ENCODE peak calls at places on chromosomes 5 and 9, in six cellular contexts. One of them, this sample, is unnamed.
A peak's percentile ranks its signal among the peaks of the same experiment; 100 is the strongest.

GRCh38 chr5:160438316-160439204 is 16.9 kb downstream of the PTTG1 start:
- DNase-seq in A549: peak; percentile 58
- DNase-seq in adrenal gland: peak; percentile 45
- DNase-seq in transverse colon: peak; percentile 63
- DNase-seq in brain microvascular endothelial cell: peak; percentile 72
- DNase-seq in upper lobe of left lung: peak; percentile 67
- DNase-seq in this sample: no peak

GRCh38 chr5:173429489-173430150 is 101.4 kb upstream of the STC2 start:
- DNase-seq in adrenal gland: no peak
- DNase-seq in upper lobe of left lung: no peak
- DNase-seq in brain microvascular endothelial cell: no peak
- DNase-seq in transverse colon: no peak
- DNase-seq in A549: no peak
- DNase-seq in this sample: no peak

GRCh38 chr5:118548761-118549160 is 439.6 kb downstream of the DTWD2 start:
- DNase-seq in transverse colon: no peak
- DNase-seq in adrenal gland: no peak
- DNase-seq in upper lobe of left lung: no peak
- DNase-seq in brain microvascular endothelial cell: peak; percentile 61
- DNase-seq in A549: no peak
- DNase-seq in this sample: no peak

GRCh38 chr5:27316283-27316675 is 277.9 kb upstream of the CDH9 start:
- DNase-seq in brain microvascular endothelial cell: peak; percentile 62
- DNase-seq in A549: peak; percentile 4
- DNase-seq in upper lobe of left lung: no peak
- DNase-seq in adrenal gland: no peak
- DNase-seq in transverse colon: no peak
- DNase-seq in this sample: no peak

GRCh38 chr9:113690055-113690740 is 185.9 kb upstream of the ZNF618 start:
- DNase-seq in A549: no peak
- DNase-seq in transverse colon: no peak
- DNase-seq in upper lobe of left lung: no peak
- DNase-seq in brain microvascular endothelial cell: no peak
- DNase-seq in adrenal gland: no peak
- DNase-seq in this sample: no peak

GRCh38 chr5:145778144-145778900 is 56.8 kb downstream of the PRELID2 start:
- DNase-seq in transverse colon: no peak
- DNase-seq in brain microvascular endothelial cell: no peak
- DNase-seq in A549: no peak
- DNase-seq in upper lobe of left lung: no peak
- DNase-seq in adrenal gland: no peak
- DNase-seq in this sample: no peak

GRCh38 chr9:23492126-23493002 is 333.7 kb downstream of the ELAVL2 start:
- DNase-seq in upper lobe of left lung: no peak
- DNase-seq in A549: peak; percentile 47
- DNase-seq in brain microvascular endothelial cell: peak; percentile 0
- DNase-seq in adrenal gland: peak; percentile 23
- DNase-seq in transverse colon: no peak
- DNase-seq in this sample: no peak

GRCh38 chr9:72633966-72634365 is 112.6 kb downstream of the TMC1 start:
- DNase-seq in upper lobe of left lung: no peak
- DNase-seq in transverse colon: no peak
- DNase-seq in brain microvascular endothelial cell: peak; percentile 73
- DNase-seq in A549: no peak
- DNase-seq in adrenal gland: no peak
- DNase-seq in this sample: no peak

GRCh38 chr9:137039611-137040366 is 6.2 kb downstream of the NPDC1 start:
- DNase-seq in upper lobe of left lung: no peak
- DNase-seq in A549: no peak
- DNase-seq in transverse colon: no peak
- DNase-seq in brain microvascular endothelial cell: no peak
- DNase-seq in adrenal gland: no peak
- DNase-seq in this sample: no peak

GRCh38 chr5:176573564-176574296 is 24.6 kb downstream of the CDHR2 start:
- DNase-seq in transverse colon: peak; percentile 73
- DNase-seq in brain microvascular endothelial cell: peak; percentile 25
- DNase-seq in adrenal gland: peak; percentile 79
- DNase-seq in A549: peak; percentile 58
- DNase-seq in upper lobe of left lung: peak; percentile 69
- DNase-seq in this sample: peak; percentile 47

GRCh38 chr9:137429546-137429890 is 6.3 kb downstream of the NOXA1 start:
- DNase-seq in transverse colon: no peak
- DNase-seq in brain microvascular endothelial cell: no peak
- DNase-seq in adrenal gland: no peak
- DNase-seq in A549: no peak
- DNase-seq in upper lobe of left lung: no peak
- DNase-seq in this sample: no peak

GRCh38 chr9:534886-535285 is 306.6 kb upstream of the DMRT1 start:
- DNase-seq in adrenal gland: peak; percentile 66
- DNase-seq in upper lobe of left lung: no peak
- DNase-seq in A549: no peak
- DNase-seq in transverse colon: peak; percentile 45
- DNase-seq in brain microvascular endothelial cell: no peak
- DNase-seq in this sample: no peak

GRCh38 chr9:69391487-69391886 is 66.5 kb downstream of the ENTREP1 start:
- DNase-seq in adrenal gland: no peak
- DNase-seq in transverse colon: no peak
- DNase-seq in brain microvascular endothelial cell: no peak
- DNase-seq in upper lobe of left lung: no peak
- DNase-seq in A549: no peak
- DNase-seq in this sample: no peak

GRCh38 chr5:133512896-133513295 is 99.4 kb downstream of the FSTL4 start:
- DNase-seq in transverse colon: no peak
- DNase-seq in upper lobe of left lung: no peak
- DNase-seq in adrenal gland: no peak
- DNase-seq in brain microvascular endothelial cell: no peak
- DNase-seq in A549: no peak
- DNase-seq in this sample: no peak

GRCh38 chr5:6715271-6715670 is 2.0 kb downstream of the TENT4A start:
- DNase-seq in upper lobe of left lung: no peak
- DNase-seq in adrenal gland: no peak
- DNase-seq in brain microvascular endothelial cell: no peak
- DNase-seq in transverse colon: no peak
- DNase-seq in A549: no peak
- DNase-seq in this sample: no peak

GRCh38 chr5:6717247-6717646 is 4.0 kb downstream of the TENT4A start:
- DNase-seq in A549: no peak
- DNase-seq in transverse colon: no peak
- DNase-seq in upper lobe of left lung: no peak
- DNase-seq in adrenal gland: peak; percentile 21
- DNase-seq in brain microvascular endothelial cell: no peak
- DNase-seq in this sample: no peak

GRCh38 chr5:6714221-6715041 is 1.2 kb downstream of the TENT4A start:
- DNase-seq in A549: peak; percentile 16
- DNase-seq in upper lobe of left lung: no peak
- DNase-seq in brain microvascular endothelial cell: no peak
- DNase-seq in adrenal gland: peak; percentile 46
- DNase-seq in transverse colon: no peak
- DNase-seq in this sample: peak; percentile 25

GRCh38 chr5:6716634-6717149 is 3.5 kb downstream of the TENT4A start:
- DNase-seq in adrenal gland: no peak
- DNase-seq in upper lobe of left lung: no peak
- DNase-seq in A549: no peak
- DNase-seq in transverse colon: no peak
- DNase-seq in brain microvascular endothelial cell: no peak
- DNase-seq in this sample: peak; percentile 11

DNA sequence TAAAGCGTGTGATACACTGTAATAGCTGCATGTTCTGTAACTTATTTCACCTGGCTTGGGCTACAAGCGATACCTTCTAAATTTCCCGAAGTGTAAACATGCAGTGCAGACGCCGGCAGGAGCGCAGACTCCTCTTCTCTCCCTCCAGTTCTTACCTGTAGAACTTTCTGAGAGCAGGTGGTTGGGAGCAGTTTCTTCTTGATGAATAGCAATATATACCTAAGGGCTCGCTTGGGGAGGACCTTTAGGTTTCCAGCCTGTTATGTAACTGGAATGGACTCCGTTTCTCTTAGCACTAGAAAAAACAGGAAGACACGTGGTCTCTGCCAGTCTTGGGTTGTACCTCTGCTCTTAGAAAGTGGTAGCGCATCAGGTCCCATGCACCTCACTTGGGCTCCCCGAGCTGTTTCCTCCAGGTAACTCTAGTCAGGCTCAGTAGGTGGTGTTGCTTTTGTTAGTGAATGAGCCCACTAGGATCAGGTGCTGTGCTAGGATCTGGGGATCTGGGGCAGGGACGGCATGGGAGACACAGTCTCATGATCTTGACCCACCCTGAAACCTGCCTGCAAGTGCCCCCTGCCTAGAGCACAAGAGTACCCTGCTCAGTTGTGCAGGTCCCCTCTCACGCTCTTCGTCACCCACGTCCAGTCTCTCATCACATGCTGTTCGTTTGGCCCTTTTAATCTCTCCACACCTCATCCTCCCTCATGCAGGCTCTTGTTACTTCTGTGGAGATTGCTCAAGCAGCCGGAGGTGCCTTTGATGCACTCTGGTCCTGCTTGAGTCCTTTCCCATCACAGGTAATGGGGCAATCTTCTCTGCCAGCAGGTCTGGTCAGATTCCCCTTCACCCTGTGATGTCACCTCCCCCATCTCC is 2.8 kb downstream of the TENT4A start:
- DNase-seq in A549: no peak
- DNase-seq in upper lobe of left lung: no peak
- DNase-seq in transverse colon: no peak
- DNase-seq in brain microvascular endothelial cell: no peak
- DNase-seq in adrenal gland: peak; percentile 18
- DNase-seq in this sample: peak; percentile 8
- H3K27ac ChIP-seq in A549: no peak overlapping the region
- H3K27ac ChIP-seq in upper lobe of left lung: no peak overlapping the region
- H3K27ac ChIP-seq in transverse colon: peak overlapping the region; percentile 96
- H3K27ac ChIP-seq in brain microvascular endothelial cell: no peak overlapping the region
- H3K27ac ChIP-seq in adrenal gland: no peak overlapping the region
- H3K27ac ChIP-seq in this sample: no peak overlapping the region

DNA sequence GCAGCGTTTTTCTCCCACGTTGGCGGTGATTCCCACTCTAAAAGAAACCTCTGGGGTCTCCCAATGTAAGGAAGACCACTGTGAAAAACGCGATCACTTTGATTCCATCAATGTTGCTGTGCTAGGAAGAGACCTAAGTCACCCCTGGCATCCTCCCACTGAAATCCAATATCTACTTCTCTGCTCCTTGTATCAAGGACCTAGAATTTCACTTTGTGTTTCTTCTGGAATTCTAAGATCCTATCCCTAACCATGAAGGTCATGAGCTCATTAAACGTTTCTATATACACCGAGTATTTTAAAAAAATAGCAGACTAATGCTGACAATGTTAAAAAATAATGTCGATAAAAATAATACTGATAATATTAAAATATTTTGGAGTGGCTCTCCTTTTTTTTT is 118.8 kb upstream of the MYO10 start:
- DNase-seq in adrenal gland: no peak
- DNase-seq in upper lobe of left lung: no peak
- DNase-seq in brain microvascular endothelial cell: no peak
- DNase-seq in A549: no peak
- DNase-seq in transverse colon: no peak
- DNase-seq in this sample: no peak
- H3K27ac ChIP-seq in adrenal gland: no peak overlapping the region
- H3K27ac ChIP-seq in upper lobe of left lung: no peak overlapping the region
- H3K27ac ChIP-seq in brain microvascular endothelial cell: no peak overlapping the region
- H3K27ac ChIP-seq in A549: no peak overlapping the region
- H3K27ac ChIP-seq in transverse colon: no peak overlapping the region
- H3K27ac ChIP-seq in this sample: no peak overlapping the region

DNA sequence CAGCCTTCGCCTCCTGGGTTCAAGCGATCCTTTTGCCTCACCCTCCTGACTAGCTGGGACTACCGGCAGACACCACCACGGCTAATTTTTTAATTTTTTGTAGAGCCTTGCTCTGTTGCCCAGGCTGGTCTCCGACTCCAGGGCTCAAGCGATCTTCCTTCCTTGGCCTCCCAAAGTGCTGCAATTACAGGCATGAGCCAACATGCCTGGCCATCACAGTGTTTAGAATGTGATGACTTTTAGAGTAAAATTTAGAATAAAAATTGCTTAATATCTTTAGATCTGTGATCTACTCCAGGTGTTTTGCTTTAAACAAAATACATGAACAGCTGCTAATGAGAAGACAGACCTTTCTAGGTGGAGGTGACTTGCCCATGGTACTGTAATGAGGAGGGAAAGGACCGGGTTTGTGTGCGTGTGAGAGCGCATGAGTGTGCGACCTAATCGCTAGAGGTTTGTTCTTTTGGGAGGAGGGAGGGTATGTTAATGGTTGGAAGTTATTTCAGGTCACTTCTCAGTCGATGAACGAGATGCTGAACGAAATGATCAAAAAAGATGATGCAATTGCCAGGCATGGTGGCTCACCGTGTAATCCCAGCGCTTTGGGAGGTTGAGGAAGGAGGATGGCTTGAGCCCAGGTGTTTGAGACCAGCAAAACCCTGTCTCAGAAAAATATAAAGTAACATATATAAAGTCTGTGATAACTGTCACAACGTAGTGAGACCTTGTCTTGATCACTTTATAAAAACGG is 2.0 kb downstream of the CNOT6 start:
- DNase-seq in upper lobe of left lung: no peak
- DNase-seq in A549: no peak
- DNase-seq in transverse colon: no peak
- DNase-seq in adrenal gland: no peak
- DNase-seq in brain microvascular endothelial cell: no peak
- DNase-seq in this sample: no peak
- H3K27ac ChIP-seq in upper lobe of left lung: no peak overlapping the region
- H3K27ac ChIP-seq in A549: no peak overlapping the region
- H3K27ac ChIP-seq in transverse colon: no peak overlapping the region
- H3K27ac ChIP-seq in adrenal gland: no peak overlapping the region
- H3K27ac ChIP-seq in brain microvascular endothelial cell: no peak overlapping the region
- H3K27ac ChIP-seq in this sample: no peak overlapping the region

GRCh38 chr9:115673599-115673998 is 480.0 kb upstream of the PAPPA start:
- DNase-seq in A549: peak; percentile 39
- DNase-seq in adrenal gland: no peak
- DNase-seq in brain microvascular endothelial cell: peak; percentile 67
- DNase-seq in transverse colon: no peak
- DNase-seq in upper lobe of left lung: no peak
- DNase-seq in this sample: no peak

GRCh38 chr9:115675834-115676233 is 477.8 kb upstream of the PAPPA start:
- DNase-seq in adrenal gland: no peak
- DNase-seq in A549: no peak
- DNase-seq in transverse colon: no peak
- DNase-seq in brain microvascular endothelial cell: no peak
- DNase-seq in upper lobe of left lung: no peak
- DNase-seq in this sample: no peak

GRCh38 chr9:115672477-115673316 is 480.9 kb upstream of the PAPPA start:
- DNase-seq in transverse colon: no peak
- DNase-seq in adrenal gland: no peak
- DNase-seq in brain microvascular endothelial cell: peak; percentile 97
- DNase-seq in upper lobe of left lung: no peak
- DNase-seq in A549: peak; percentile 96
- DNase-seq in this sample: no peak

GRCh38 chr9:115671911-115672310 is 481.7 kb upstream of the PAPPA start:
- DNase-seq in upper lobe of left lung: no peak
- DNase-seq in brain microvascular endothelial cell: no peak
- DNase-seq in adrenal gland: no peak
- DNase-seq in transverse colon: no peak
- DNase-seq in A549: no peak
- DNase-seq in this sample: no peak

DNA sequence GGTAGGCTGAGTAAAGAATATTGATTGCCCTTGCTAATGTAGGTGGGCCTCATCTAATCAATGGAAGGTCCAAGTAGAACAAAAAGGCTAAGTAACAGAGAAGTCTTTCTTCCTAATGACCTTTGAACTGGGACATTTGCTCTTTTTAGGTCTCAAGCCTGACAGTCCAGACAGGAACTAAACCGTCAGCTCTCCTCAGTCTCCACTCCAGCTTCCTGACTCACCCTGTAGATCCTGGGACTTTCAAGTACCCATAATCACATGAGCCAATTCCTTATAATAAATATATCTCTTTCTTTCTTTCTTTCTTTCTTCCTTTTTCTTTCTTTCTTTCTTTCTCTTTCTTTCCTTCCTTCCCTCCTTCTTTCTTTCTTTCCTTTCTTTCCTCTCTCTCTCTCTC is 479.5 kb upstream of the PAPPA start:
- DNase-seq in transverse colon: no peak
- DNase-seq in A549: no peak
- DNase-seq in adrenal gland: no peak
- DNase-seq in upper lobe of left lung: no peak
- DNase-seq in brain microvascular endothelial cell: no peak
- DNase-seq in this sample: no peak
- H3K27ac ChIP-seq in transverse colon: no peak overlapping the region
- H3K27ac ChIP-seq in A549: peak overlapping the region; percentile 98
- H3K27ac ChIP-seq in adrenal gland: no peak overlapping the region
- H3K27ac ChIP-seq in upper lobe of left lung: no peak overlapping the region
- H3K27ac ChIP-seq in brain microvascular endothelial cell: peak overlapping the region; percentile 100
- H3K27ac ChIP-seq in this sample: no peak overlapping the region

This sample was measured in ovary.